ENCODE peak calls at places on chromosomes 16 and 17, in four cellular contexts. G is GM12878, N is K562, W is HepG2. D is an unnamed sample.

GRCh38 chr16:401468-402348 is at the start of gene DECR2:
- DNase-seq in G (peak; percentile 40), N (peak; percentile 97), W (peak; percentile 76), D (peak; percentile 96)

GRCh38 chr17:78865682-78866390 is 25.2 kb upstream of the USP36 start:
- DNase-seq in G (no peak), N (peak; percentile 65), W (peak; percentile 87), D (peak; percentile 88)

GRCh38 chr17:43018008-43018853 is 4.0 kb downstream of the VAT1 start:
- DNase-seq in G (no peak), N (no peak), W (no peak), D (no peak)

GRCh38 chr17:82633343-82633742 is 14.9 kb downstream of the WDR45B start:
- DNase-seq in G (no peak), N (no peak), W (no peak), D (no peak)

GRCh38 chr17:66152756-66153155 is 39.2 kb downstream of the CEP112 start:
- DNase-seq in G (no peak), N (no peak), W (no peak), D (no peak)

GRCh38 chr16:50323335-50324011 is 45.3 kb downstream of the BRD7 start:
- DNase-seq in G (no peak), N (peak; percentile 22), W (peak; percentile 50), D (no peak)

GRCh38 chr16:56357765-56358322 is 67.5 kb downstream of the AMFR start:
- DNase-seq in G (no peak), N (no peak), W (peak; percentile 73), D (peak; percentile 55)

GRCh38 chr16:69084301-69084700 is 21.2 kb upstream of the HAS3 start:
- DNase-seq in G (no peak), N (no peak), W (no peak), D (no peak)

GRCh38 chr17:42928714-42929496 is 28.3 kb downstream of the G6PC1 start:
- DNase-seq in G (peak; percentile 45), N (peak; percentile 90), W (peak; percentile 92), D (peak; percentile 32)

GRCh38 chr17:39621523-39622379 is 5.0 kb upstream of the PPP1R1B start:
- DNase-seq in G (peak; percentile 56), N (peak; percentile 85), W (peak; percentile 80), D (peak; percentile 91)

GRCh38 chr17:69192754-69193153 is 35.9 kb downstream of the ABCA10 start:
- DNase-seq in G (no peak), N (peak; percentile 53), W (no peak), D (no peak)

GRCh38 chr16:68901910-68902309 is 58.6 kb downstream of the TANGO6 start:
- DNase-seq in G (no peak), N (no peak), W (no peak), D (no peak)

GRCh38 chr17:17751996-17752821 is 71.0 kb downstream of the RAI1 start:
- DNase-seq in G (peak; percentile 74), N (peak; percentile 98), W (peak; percentile 91), D (peak; percentile 97)

GRCh38 chr17:29347831-29348281 is 42.3 kb upstream of the TAOK1 start:
- DNase-seq in G (no peak), N (no peak), W (no peak), D (no peak)

GRCh38 chr16:86723699-86724098 is 145.3 kb downstream of the FOXL1 start:
- DNase-seq in G (no peak), N (peak; percentile 59), W (no peak), D (peak; percentile 47)

GRCh38 chr16:27243725-27244362 is 24.7 kb downstream of the NSMCE1 start:
- DNase-seq in G (no peak), N (no peak), W (no peak), D (no peak)

GRCh38 chr17:57898487-57899311 is 48.9 kb upstream of the MRPS23 start:
- DNase-seq in G (no peak), N (no peak), W (peak; percentile 72), D (peak; percentile 80)

GRCh38 chr16:55820615-55821014 is 12.3 kb downstream of the CES1 start:
- DNase-seq in G (no peak), N (no peak), W (no peak), D (no peak)

GRCh38 chr16:20897253-20897896 is 2.8 kb downstream of the DCUN1D3 start:
- DNase-seq in G (no peak), N (no peak), W (peak; percentile 36), D (no peak)

GRCh38 chr17:40331743-40332641 is 23.0 kb downstream of the RARA start:
- DNase-seq in G (no peak), N (no peak), W (no peak), D (no peak)

GRCh38 chr17:82956726-82957468 is 117.1 kb upstream of the ZNF750 start:
- DNase-seq in G (no peak), N (no peak), W (no peak), D (peak; percentile 7)

GRCh38 chr17:2982854-2983636 is 80.4 kb downstream of the OR1D5 start:
- DNase-seq in G (no peak), N (peak; percentile 19), W (no peak), D (no peak)

GRCh38 chr17:75922173-75922961 is 17.7 kb upstream of the MRPL38 start:
- DNase-seq in G (no peak), N (no peak), W (no peak), D (no peak)

GRCh38 chr17:82257473-82257872 is 16.0 kb downstream of the CSNK1D start:
- DNase-seq in G (no peak), N (no peak), W (no peak), D (peak; percentile 54)

GRCh38 chr16:88977028-88977844 is at the start of gene CBFA2T3:
- DNase-seq in G (no peak), N (peak; percentile 93), W (no peak), D (no peak)

GRCh38 chr17:4635823-4636375 is 5.6 kb downstream of the ALOX15 start:
- DNase-seq in G (peak; percentile 64), N (no peak), W (no peak), D (no peak)

GRCh38 chr17:64057701-64058263 is 37.3 kb upstream of the ICAM2 start:
- DNase-seq in G (no peak), N (no peak), W (peak; percentile 66), D (no peak)

GRCh38 chr16:81446318-81447275 is 2.0 kb downstream of the CMIP start:
- DNase-seq in G (no peak), N (no peak), W (no peak), D (no peak)

GRCh38 chr16:2691491-2692248 is 9.3 kb downstream of the KCTD5 start:
- DNase-seq in G (no peak), N (no peak), W (no peak), D (no peak)

GRCh38 chr16:77344306-77344705 is 90.5 kb downstream of the ADAMTS18 start:
- DNase-seq in G (no peak), N (no peak), W (no peak), D (no peak)

GRCh38 chr17:31754239-31754945 is 104.7 kb downstream of the COPRS start:
- DNase-seq in G (no peak), N (no peak), W (peak; percentile 48), D (no peak)

GRCh38 chr16:88383401-88384221 is 852 bp downstream of the ZNF469 start:
- DNase-seq in G (no peak), N (no peak), W (no peak), D (peak; percentile 51)

GRCh38 chr17:7853693-7854043 is 1.2 kb upstream of the TMEM88 start:
- DNase-seq in G (no peak), N (no peak), W (no peak), D (peak; percentile 57)

GRCh38 chr16:24070851-24071250 is 185.3 kb upstream of the CACNG3 start:
- DNase-seq in G (peak; percentile 9), N (peak; percentile 83), W (peak; percentile 29), D (peak; percentile 70)

GRCh38 chr17:44071772-44072171 is 1.2 kb downstream of the G6PC3 start:
- DNase-seq in G (no peak), N (no peak), W (no peak), D (no peak)

GRCh38 chr16:22754577-22754976 is 59.4 kb upstream of the HS3ST2 start:
- DNase-seq in G (no peak), N (no peak), W (no peak), D (no peak)

GRCh38 chr16:70418274-70418992 is 20.5 kb downstream of the ST3GAL2 start:
- DNase-seq in G (no peak), N (no peak), W (no peak), D (no peak)
- TF ChIP-seq ATF2 in G (no peak), N (no peak), W (no peak), D (no peak)

GRCh38 chr17:30378191-30378796 is 433 bp upstream of the CPD start:
- DNase-seq in G (no peak), N (peak; percentile 32), W (no peak), D (peak; percentile 25)

GRCh38 chr17:30378797-30379302 is at the start of gene CPD:
- DNase-seq in G (peak; percentile 69), N (peak; percentile 99), W (peak; percentile 83), D (peak; percentile 98)

GRCh38 chr17:30380106-30380420 is 1.3 kb downstream of the CPD start:
- DNase-seq in G (peak; percentile 16), N (no peak), W (no peak), D (no peak)

GRCh38 chr17:30380643-30381419 is 2.1 kb downstream of the CPD start:
- DNase-seq in G (no peak), N (no peak), W (no peak), D (no peak)

DNA sequence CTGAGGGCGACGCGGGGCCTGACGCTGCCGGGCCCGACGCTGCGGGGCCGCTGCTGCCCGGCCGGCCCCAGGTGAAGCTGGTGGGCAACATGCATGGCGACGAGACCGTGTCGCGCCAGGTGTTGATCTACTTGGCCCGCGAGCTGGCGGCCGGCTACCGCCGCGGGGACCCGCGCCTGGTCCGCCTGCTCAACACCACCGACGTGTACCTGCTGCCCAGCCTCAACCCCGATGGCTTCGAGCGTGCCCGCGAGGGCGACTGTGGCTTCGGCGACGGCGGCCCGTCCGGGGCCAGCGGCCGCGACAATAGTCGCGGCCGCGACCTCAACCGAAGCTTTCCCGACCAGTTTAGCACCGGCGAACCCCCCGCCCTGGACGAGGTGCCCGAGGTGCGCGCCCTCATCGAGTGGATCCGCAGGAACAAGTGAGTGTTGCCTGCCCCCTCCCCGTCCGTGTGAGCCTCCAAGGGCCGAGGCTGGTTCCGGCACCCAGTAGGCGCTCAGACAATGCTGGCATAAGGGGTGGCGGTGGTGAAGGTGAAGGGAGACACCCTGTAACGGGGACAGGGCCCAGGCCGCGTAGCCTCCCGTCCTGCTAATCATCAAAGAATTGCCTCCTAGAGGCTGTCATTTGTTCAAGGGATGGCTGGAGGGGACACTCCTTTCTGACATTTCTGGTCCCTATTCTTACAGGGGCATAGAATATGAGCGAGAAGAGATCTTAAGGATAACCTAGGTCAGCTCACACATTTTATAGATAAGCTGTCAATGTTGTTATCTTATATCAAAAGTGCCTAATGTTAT is 777 bp downstream of the CPD start:
- DNase-seq in G (no peak), N (peak; percentile 25), W (no peak), D (peak; percentile 22)
- TF ChIP-seq ATF2 in G (no peak), N (no peak), W (no peak), D (no peak)

GRCh38 chr17:37373530-37374159 is 2.1 kb upstream of the C17orf78 start:
- DNase-seq in G (no peak), N (peak; percentile 78), W (peak; percentile 82), D (peak; percentile 74)
- TF ChIP-seq ATF2 in G (no peak), N (no peak), W (peak; percentile 24), D (no peak)

GRCh38 chr16:85670840-85671239 is 17.9 kb downstream of the GINS2 start:
- DNase-seq in G (no peak), N (no peak), W (no peak), D (no peak)
- TF ChIP-seq ATF2 in G (no peak), N (no peak), W (no peak), D (no peak)

D was measured in WTC11.